ENCODE peak calls at places on chromosomes 13 and 19, in six cellular contexts. F, A, D, S, Z and R are unnamed samples. For H3K4me1, the result is how much of the 10 kb centered on the place peaks cover.

GRCh38 chr19:34994643-34995471 is 5.3 kb upstream of the GRAMD1A start:
- DNase-seq in F (peak), A (no peak), D (peak), S (peak), Z (no peak), R (no peak)

GRCh38 chr13:98274921-98275487 is 97.9 kb upstream of the RNF113B start:
- DNase-seq in F (no peak), A (no peak), D (no peak), S (no peak), Z (no peak), R (no peak)

GRCh38 chr13:79674765-79675515 is 194.0 kb downstream of the NDFIP2 start:
- DNase-seq in F (no peak), A (no peak), D (no peak), S (no peak), Z (peak), R (no peak)

GRCh38 chr19:18895038-18895827 is 725 bp downstream of the CERS1 start:
- DNase-seq in F (peak), A (no peak), D (no peak), S (no peak), Z (peak), R (no peak)

GRCh38 chr19:54188224-54188871 is 1.0 kb downstream of the MBOAT7 start:
- DNase-seq in F (no peak), A (no peak), D (no peak), S (no peak), Z (peak), R (peak)

GRCh38 chr13:103140001-103140671 is 73.9 kb upstream of the SLC10A2 start:
- DNase-seq in F (no peak), A (no peak), D (no peak), S (no peak), Z (peak), R (peak)

GRCh38 chr13:48526269-48526668 is 6.6 kb downstream of the RCBTB2 start:
- DNase-seq in F (no peak), A (no peak), D (no peak), S (no peak), Z (no peak), R (no peak)

GRCh38 chr13:39317284-39317683 is 279.0 kb downstream of the NHLRC3 start:
- DNase-seq in F (peak), A (no peak), D (no peak), S (peak), Z (peak), R (peak)

GRCh38 chr13:33490461-33491327 is 205.1 kb upstream of the STARD13 start:
- DNase-seq in F (no peak), A (peak), D (no peak), S (peak), Z (no peak), R (no peak)

GRCh38 chr19:2305424-2305823 is 2.5 kb downstream of the LINGO3 start:
- DNase-seq in F (no peak), A (no peak), D (no peak), S (no peak), Z (no peak), R (no peak)

GRCh38 chr19:41698746-41699230 is 9.6 kb upstream of the CEACAM5 start:
- DNase-seq in F (peak), A (no peak), D (no peak), S (no peak), Z (no peak), R (no peak)

GRCh38 chr13:111482126-111482525 is 161.7 kb downstream of the TEX29 start:
- DNase-seq in F (no peak), A (no peak), D (no peak), S (no peak), Z (no peak), R (no peak)

GRCh38 chr13:97005631-97006262 is 11.5 kb upstream of the OXGR1 start:
- DNase-seq in F (no peak), A (no peak), D (no peak), S (no peak), Z (peak), R (no peak)

GRCh38 chr19:31356587-31357314 is 7.5 kb upstream of the TSHZ3 start:
- DNase-seq in F (peak), A (no peak), D (no peak), S (no peak), Z (no peak), R (no peak)

GRCh38 chr13:109782823-109783411 is 3.5 kb downstream of the IRS2 start:
- DNase-seq in F (no peak), A (no peak), D (peak), S (no peak), Z (no peak), R (no peak)

GRCh38 chr13:109780880-109781383 is 5.5 kb downstream of the IRS2 start:
- DNase-seq in F (no peak), A (no peak), D (peak), S (no peak), Z (no peak), R (no peak)

GRCh38 chr13:109783447-109783814 is 3.0 kb downstream of the IRS2 start:
- DNase-seq in F (no peak), A (no peak), D (peak), S (peak), Z (no peak), R (no peak)

GRCh38 chr13:109781384-109782065 is 4.9 kb downstream of the IRS2 start:
- DNase-seq in F (no peak), A (no peak), D (peak), S (peak), Z (peak), R (peak)

GRCh38 chr13:109782066-109782822 is 4.1 kb downstream of the IRS2 start:
- DNase-seq in F (no peak), A (no peak), D (peak), S (no peak), Z (no peak), R (no peak)
- H3K4me1 ChIP-seq in F (under half), A (under half), D (under half), S (under half), Z (under half), R (under half)

GRCh38 chr19:928471-929259 is 2.8 kb downstream of the ARID3A start:
- DNase-seq in F (no peak), A (no peak), D (no peak), S (no peak), Z (no peak), R (no peak)
- H3K4me3 ChIP-seq in F (no peak), A (no peak), D (no peak), S (no peak), Z (no peak), R (no peak)

GRCh38 chr19:4014541-4015491 is 7.3 kb downstream of the PIAS4 start:
- DNase-seq in F (no peak), A (no peak), D (no peak), S (peak), Z (no peak), R (peak)

GRCh38 chr19:4012092-4012974 is 4.8 kb downstream of the PIAS4 start:
- DNase-seq in F (peak), A (no peak), D (peak), S (no peak), Z (no peak), R (no peak)

GRCh38 chr19:4010808-4011110 is 3.2 kb downstream of the PIAS4 start:
- DNase-seq in F (no peak), A (no peak), D (no peak), S (no peak), Z (no peak), R (no peak)

GRCh38 chr19:4013886-4014540 is 6.5 kb downstream of the PIAS4 start:
- DNase-seq in F (no peak), A (no peak), D (no peak), S (no peak), Z (no peak), R (peak)

GRCh38 chr19:4012975-4013634 is 5.6 kb downstream of the PIAS4 start:
- DNase-seq in F (no peak), A (no peak), D (no peak), S (no peak), Z (no peak), R (no peak)
- H3K4me1 ChIP-seq in F (half or more), A (under half), D (half or more), S (under half), Z (under half), R (half or more)

GRCh38 chr19:28021316-28022185 is 1191.4 kb downstream of the UQCRFS1 start:
- DNase-seq in F (no peak), A (no peak), D (no peak), S (no peak), Z (no peak), R (no peak)
- H3K4me3 ChIP-seq in F (no peak), A (no peak), D (no peak), S (no peak), Z (no peak), R (no peak)

GRCh38 chr13:40600145-40600751 is 66.2 kb downstream of the FOXO1 start:
- DNase-seq in F (no peak), A (no peak), D (no peak), S (no peak), Z (no peak), R (no peak)
- H3K4me1 ChIP-seq in F (under half), A (under half), D (under half), S (under half), Z (under half), R (under half)